ENCODE peak calls at places on chromosome 19, in seven cellular contexts. One of them, this sample, is unnamed.

GRCh38 chr19:15048885-15049541 is at the start of gene CASP14:
- DNase-seq in CD8-positive, alpha-beta T cell: no peak
- DNase-seq in activated naive CD4-positive, alpha-beta T cell treated with anti-CD3 and anti-CD28 coated beads, Interleukin-2, amount 10 ng/mL, durations not matched to agents 7 days and 5 days: no peak
- DNase-seq in dorsolateral prefrontal cortex: no peak
- DNase-seq in neuronal stem cell: no peak
- DNase-seq in NCI-H774: no peak
- DNase-seq in omental fat pad: no peak
- DNase-seq in this sample: no peak

GRCh38 chr19:48770223-48770622 is 14.9 kb downstream of the FGF21 start:
- DNase-seq in activated naive CD4-positive, alpha-beta T cell treated with anti-CD3 and anti-CD28 coated beads, Interleukin-2, amount 10 ng/mL, durations not matched to agents 7 days and 5 days: no peak
- DNase-seq in NCI-H774: no peak
- DNase-seq in omental fat pad: no peak
- DNase-seq in CD8-positive, alpha-beta T cell: no peak
- DNase-seq in dorsolateral prefrontal cortex: no peak
- DNase-seq in neuronal stem cell: no peak
- DNase-seq in this sample: no peak

GRCh38 chr19:40791349-40791748 is 7.6 kb upstream of the EGLN2 start:
- DNase-seq in NCI-H774: no peak
- DNase-seq in dorsolateral prefrontal cortex: no peak
- DNase-seq in omental fat pad: no peak
- DNase-seq in neuronal stem cell: no peak
- DNase-seq in activated naive CD4-positive, alpha-beta T cell treated with anti-CD3 and anti-CD28 coated beads, Interleukin-2, amount 10 ng/mL, durations not matched to agents 7 days and 5 days: no peak
- DNase-seq in CD8-positive, alpha-beta T cell: no peak
- DNase-seq in this sample: no peak

GRCh38 chr19:5452594-5453565 is 2.3 kb upstream of the ZNRF4 start:
- DNase-seq in neuronal stem cell: no peak
- DNase-seq in CD8-positive, alpha-beta T cell: no peak
- DNase-seq in omental fat pad: no peak
- DNase-seq in NCI-H774: no peak
- DNase-seq in dorsolateral prefrontal cortex: no peak
- DNase-seq in activated naive CD4-positive, alpha-beta T cell treated with anti-CD3 and anti-CD28 coated beads, Interleukin-2, amount 10 ng/mL, durations not matched to agents 7 days and 5 days: no peak
- DNase-seq in this sample: no peak

GRCh38 chr19:3607398-3608078 is 863 bp upstream of the TBXA2R start:
- DNase-seq in NCI-H774: no peak
- DNase-seq in dorsolateral prefrontal cortex: no peak
- DNase-seq in omental fat pad: no peak
- DNase-seq in CD8-positive, alpha-beta T cell: no peak
- DNase-seq in activated naive CD4-positive, alpha-beta T cell treated with anti-CD3 and anti-CD28 coated beads, Interleukin-2, amount 10 ng/mL, durations not matched to agents 7 days and 5 days: no peak
- DNase-seq in neuronal stem cell: no peak
- DNase-seq in this sample: no peak

GRCh38 chr19:55640577-55641375 is at the start of gene ZNF580:
- DNase-seq in omental fat pad: no peak
- DNase-seq in dorsolateral prefrontal cortex: no peak
- DNase-seq in neuronal stem cell: peak
- DNase-seq in activated naive CD4-positive, alpha-beta T cell treated with anti-CD3 and anti-CD28 coated beads, Interleukin-2, amount 10 ng/mL, durations not matched to agents 7 days and 5 days: peak
- DNase-seq in CD8-positive, alpha-beta T cell: no peak
- DNase-seq in NCI-H774: peak
- DNase-seq in this sample: no peak

GRCh38 chr19:9362905-9363304 is at the start of gene ZNF177:
- DNase-seq in NCI-H774: no peak
- DNase-seq in activated naive CD4-positive, alpha-beta T cell treated with anti-CD3 and anti-CD28 coated beads, Interleukin-2, amount 10 ng/mL, durations not matched to agents 7 days and 5 days: peak
- DNase-seq in dorsolateral prefrontal cortex: no peak
- DNase-seq in omental fat pad: no peak
- DNase-seq in neuronal stem cell: no peak
- DNase-seq in CD8-positive, alpha-beta T cell: no peak
- DNase-seq in this sample: no peak

GRCh38 chr19:23116802-23117571 is at the start of gene ZNF730:
- DNase-seq in activated naive CD4-positive, alpha-beta T cell treated with anti-CD3 and anti-CD28 coated beads, Interleukin-2, amount 10 ng/mL, durations not matched to agents 7 days and 5 days: peak
- DNase-seq in CD8-positive, alpha-beta T cell: peak
- DNase-seq in NCI-H774: peak
- DNase-seq in neuronal stem cell: peak
- DNase-seq in omental fat pad: no peak
- DNase-seq in dorsolateral prefrontal cortex: peak
- DNase-seq in this sample: peak

GRCh38 chr19:900302-901111 is 7.2 kb downstream of the RNU6-9 start:
- DNase-seq in omental fat pad: no peak
- DNase-seq in activated naive CD4-positive, alpha-beta T cell treated with anti-CD3 and anti-CD28 coated beads, Interleukin-2, amount 10 ng/mL, durations not matched to agents 7 days and 5 days: peak
- DNase-seq in neuronal stem cell: no peak
- DNase-seq in dorsolateral prefrontal cortex: no peak
- DNase-seq in CD8-positive, alpha-beta T cell: no peak
- DNase-seq in NCI-H774: peak
- DNase-seq in this sample: no peak

GRCh38 chr19:49229416-49229815 is 71.8 kb downstream of the TRPM4 start:
- DNase-seq in dorsolateral prefrontal cortex: no peak
- DNase-seq in CD8-positive, alpha-beta T cell: no peak
- DNase-seq in omental fat pad: no peak
- DNase-seq in NCI-H774: no peak
- DNase-seq in activated naive CD4-positive, alpha-beta T cell treated with anti-CD3 and anti-CD28 coated beads, Interleukin-2, amount 10 ng/mL, durations not matched to agents 7 days and 5 days: no peak
- DNase-seq in neuronal stem cell: no peak
- DNase-seq in this sample: no peak

GRCh38 chr19:19160489-19161035 is 9.5 kb downstream of the MEF2B start:
- DNase-seq in omental fat pad: no peak
- DNase-seq in activated naive CD4-positive, alpha-beta T cell treated with anti-CD3 and anti-CD28 coated beads, Interleukin-2, amount 10 ng/mL, durations not matched to agents 7 days and 5 days: no peak
- DNase-seq in NCI-H774: no peak
- DNase-seq in CD8-positive, alpha-beta T cell: no peak
- DNase-seq in dorsolateral prefrontal cortex: no peak
- DNase-seq in neuronal stem cell: no peak
- DNase-seq in this sample: no peak

GRCh38 chr19:39402417-39403297 is 4.0 kb upstream of the ZFP36 start:
- DNase-seq in neuronal stem cell: peak
- DNase-seq in CD8-positive, alpha-beta T cell: peak
- DNase-seq in omental fat pad: peak
- DNase-seq in activated naive CD4-positive, alpha-beta T cell treated with anti-CD3 and anti-CD28 coated beads, Interleukin-2, amount 10 ng/mL, durations not matched to agents 7 days and 5 days: peak
- DNase-seq in NCI-H774: peak
- DNase-seq in dorsolateral prefrontal cortex: peak
- DNase-seq in this sample: peak

GRCh38 chr19:13029301-13029880 is 34.1 kb downstream of the NFIX start:
- DNase-seq in omental fat pad: no peak
- DNase-seq in activated naive CD4-positive, alpha-beta T cell treated with anti-CD3 and anti-CD28 coated beads, Interleukin-2, amount 10 ng/mL, durations not matched to agents 7 days and 5 days: no peak
- DNase-seq in NCI-H774: no peak
- DNase-seq in CD8-positive, alpha-beta T cell: no peak
- DNase-seq in neuronal stem cell: no peak
- DNase-seq in dorsolateral prefrontal cortex: no peak
- DNase-seq in this sample: no peak

GRCh38 chr19:9406798-9407352 is 28.5 kb downstream of the ZNF266 start:
- DNase-seq in omental fat pad: peak
- DNase-seq in dorsolateral prefrontal cortex: peak
- DNase-seq in CD8-positive, alpha-beta T cell: no peak
- DNase-seq in neuronal stem cell: no peak
- DNase-seq in activated naive CD4-positive, alpha-beta T cell treated with anti-CD3 and anti-CD28 coated beads, Interleukin-2, amount 10 ng/mL, durations not matched to agents 7 days and 5 days: peak
- DNase-seq in NCI-H774: peak
- DNase-seq in this sample: no peak

GRCh38 chr19:7535993-7536685 is 622 bp downstream of the PNPLA6 start:
- DNase-seq in NCI-H774: no peak
- DNase-seq in CD8-positive, alpha-beta T cell: no peak
- DNase-seq in omental fat pad: no peak
- DNase-seq in neuronal stem cell: no peak
- DNase-seq in activated naive CD4-positive, alpha-beta T cell treated with anti-CD3 and anti-CD28 coated beads, Interleukin-2, amount 10 ng/mL, durations not matched to agents 7 days and 5 days: no peak
- DNase-seq in dorsolateral prefrontal cortex: no peak
- DNase-seq in this sample: no peak

GRCh38 chr19:30322641-30323320 is 49.4 kb upstream of the ZNF536 start:
- DNase-seq in dorsolateral prefrontal cortex: no peak
- DNase-seq in neuronal stem cell: no peak
- DNase-seq in omental fat pad: no peak
- DNase-seq in activated naive CD4-positive, alpha-beta T cell treated with anti-CD3 and anti-CD28 coated beads, Interleukin-2, amount 10 ng/mL, durations not matched to agents 7 days and 5 days: no peak
- DNase-seq in CD8-positive, alpha-beta T cell: no peak
- DNase-seq in NCI-H774: no peak
- DNase-seq in this sample: no peak

GRCh38 chr19:35555301-35556005 is 8.0 kb downstream of the ATP4A start:
- DNase-seq in activated naive CD4-positive, alpha-beta T cell treated with anti-CD3 and anti-CD28 coated beads, Interleukin-2, amount 10 ng/mL, durations not matched to agents 7 days and 5 days: no peak
- DNase-seq in neuronal stem cell: peak
- DNase-seq in NCI-H774: peak
- DNase-seq in CD8-positive, alpha-beta T cell: no peak
- DNase-seq in omental fat pad: no peak
- DNase-seq in dorsolateral prefrontal cortex: no peak
- DNase-seq in this sample: no peak

GRCh38 chr19:1229837-1230584 is 7.8 kb downstream of the CBARP start:
- DNase-seq in neuronal stem cell: no peak
- DNase-seq in NCI-H774: no peak
- DNase-seq in activated naive CD4-positive, alpha-beta T cell treated with anti-CD3 and anti-CD28 coated beads, Interleukin-2, amount 10 ng/mL, durations not matched to agents 7 days and 5 days: no peak
- DNase-seq in dorsolateral prefrontal cortex: no peak
- DNase-seq in CD8-positive, alpha-beta T cell: no peak
- DNase-seq in omental fat pad: no peak
- DNase-seq in this sample: no peak

GRCh38 chr19:10544753-10545251 is 1.1 kb downstream of the ATG4D start:
- DNase-seq in dorsolateral prefrontal cortex: no peak
- DNase-seq in activated naive CD4-positive, alpha-beta T cell treated with anti-CD3 and anti-CD28 coated beads, Interleukin-2, amount 10 ng/mL, durations not matched to agents 7 days and 5 days: peak
- DNase-seq in NCI-H774: no peak
- DNase-seq in neuronal stem cell: no peak
- DNase-seq in CD8-positive, alpha-beta T cell: no peak
- DNase-seq in omental fat pad: no peak
- DNase-seq in this sample: no peak

GRCh38 chr19:40272261-40272660 is 12.9 kb downstream of the AKT2 start:
- DNase-seq in neuronal stem cell: no peak
- DNase-seq in dorsolateral prefrontal cortex: no peak
- DNase-seq in CD8-positive, alpha-beta T cell: no peak
- DNase-seq in activated naive CD4-positive, alpha-beta T cell treated with anti-CD3 and anti-CD28 coated beads, Interleukin-2, amount 10 ng/mL, durations not matched to agents 7 days and 5 days: no peak
- DNase-seq in NCI-H774: no peak
- DNase-seq in omental fat pad: no peak
- DNase-seq in this sample: no peak

GRCh38 chr19:40578442-40578908 is 1.8 kb downstream of the SHKBP1 start:
- DNase-seq in activated naive CD4-positive, alpha-beta T cell treated with anti-CD3 and anti-CD28 coated beads, Interleukin-2, amount 10 ng/mL, durations not matched to agents 7 days and 5 days: no peak
- DNase-seq in NCI-H774: no peak
- DNase-seq in neuronal stem cell: no peak
- DNase-seq in dorsolateral prefrontal cortex: no peak
- DNase-seq in CD8-positive, alpha-beta T cell: no peak
- DNase-seq in omental fat pad: no peak
- DNase-seq in this sample: no peak

GRCh38 chr19:47757617-47758432 is 12.5 kb downstream of the NOP53 start:
- DNase-seq in NCI-H774: no peak
- DNase-seq in CD8-positive, alpha-beta T cell: no peak
- DNase-seq in activated naive CD4-positive, alpha-beta T cell treated with anti-CD3 and anti-CD28 coated beads, Interleukin-2, amount 10 ng/mL, durations not matched to agents 7 days and 5 days: no peak
- DNase-seq in dorsolateral prefrontal cortex: no peak
- DNase-seq in omental fat pad: no peak
- DNase-seq in neuronal stem cell: no peak
- DNase-seq in this sample: no peak

GRCh38 chr19:51094696-51095279 is 12.1 kb upstream of the KLK14 start:
- DNase-seq in neuronal stem cell: peak
- DNase-seq in NCI-H774: peak
- DNase-seq in omental fat pad: no peak
- DNase-seq in activated naive CD4-positive, alpha-beta T cell treated with anti-CD3 and anti-CD28 coated beads, Interleukin-2, amount 10 ng/mL, durations not matched to agents 7 days and 5 days: peak
- DNase-seq in dorsolateral prefrontal cortex: no peak
- DNase-seq in CD8-positive, alpha-beta T cell: no peak
- DNase-seq in this sample: peak

GRCh38 chr19:33505823-33506222 is 15.8 kb downstream of the PEPD start:
- DNase-seq in omental fat pad: no peak
- DNase-seq in activated naive CD4-positive, alpha-beta T cell treated with anti-CD3 and anti-CD28 coated beads, Interleukin-2, amount 10 ng/mL, durations not matched to agents 7 days and 5 days: no peak
- DNase-seq in NCI-H774: no peak
- DNase-seq in neuronal stem cell: no peak
- DNase-seq in CD8-positive, alpha-beta T cell: no peak
- DNase-seq in dorsolateral prefrontal cortex: no peak
- DNase-seq in this sample: no peak

GRCh38 chr19:10602330-10603083 is 15.4 kb upstream of the AP1M2 start:
- DNase-seq in NCI-H774: peak
- DNase-seq in omental fat pad: peak
- DNase-seq in CD8-positive, alpha-beta T cell: peak
- DNase-seq in activated naive CD4-positive, alpha-beta T cell treated with anti-CD3 and anti-CD28 coated beads, Interleukin-2, amount 10 ng/mL, durations not matched to agents 7 days and 5 days: peak
- DNase-seq in neuronal stem cell: peak
- DNase-seq in dorsolateral prefrontal cortex: peak
- DNase-seq in this sample: no peak

GRCh38 chr19:42477117-42477516 is 34.4 kb upstream of the CXCL17 start:
- DNase-seq in CD8-positive, alpha-beta T cell: no peak
- DNase-seq in neuronal stem cell: no peak
- DNase-seq in dorsolateral prefrontal cortex: no peak
- DNase-seq in NCI-H774: no peak
- DNase-seq in omental fat pad: no peak
- DNase-seq in activated naive CD4-positive, alpha-beta T cell treated with anti-CD3 and anti-CD28 coated beads, Interleukin-2, amount 10 ng/mL, durations not matched to agents 7 days and 5 days: no peak
- DNase-seq in this sample: no peak